ENCODE peak calls at places on chromosomes 7 and 10, in six cellular contexts. One of them, this sample, is unnamed.

GRCh38 chr10:22368976-22369375 is 23.7 kb downstream of the SPAG6 start:
- DNase-seq in stomach: no peak
- DNase-seq in body of pancreas: no peak
- DNase-seq in H1: no peak
- DNase-seq in endothelial cell of umbilical vein: peak; percentile 50
- DNase-seq in HCT116: no peak
- DNase-seq in this sample: no peak

GRCh38 chr10:63068246-63068645 is 64.9 kb upstream of the NRBF2 start:
- DNase-seq in stomach: no peak
- DNase-seq in body of pancreas: no peak
- DNase-seq in H1: no peak
- DNase-seq in endothelial cell of umbilical vein: no peak
- DNase-seq in HCT116: no peak
- DNase-seq in this sample: no peak

GRCh38 chr10:8306685-8307364 is 252.3 kb downstream of the GATA3 start:
- DNase-seq in stomach: no peak
- DNase-seq in body of pancreas: no peak
- DNase-seq in H1: no peak
- DNase-seq in endothelial cell of umbilical vein: no peak
- DNase-seq in HCT116: no peak
- DNase-seq in this sample: no peak

GRCh38 chr10:112314822-112315474 is 31.7 kb downstream of the TECTB start:
- DNase-seq in stomach: peak; percentile 89
- DNase-seq in body of pancreas: peak; percentile 83
- DNase-seq in H1: peak; percentile 89
- DNase-seq in endothelial cell of umbilical vein: peak; percentile 68
- DNase-seq in HCT116: peak; percentile 72
- DNase-seq in this sample: peak; percentile 81

GRCh38 chr10:73887038-73888015 is 13.0 kb upstream of the CAMK2G start:
- DNase-seq in stomach: peak; percentile 73
- DNase-seq in body of pancreas: peak; percentile 85
- DNase-seq in H1: no peak
- DNase-seq in endothelial cell of umbilical vein: peak; percentile 64
- DNase-seq in HCT116: peak; percentile 88
- DNase-seq in this sample: peak; percentile 57

GRCh38 chr10:19570991-19571390 is 245.2 kb upstream of the PLXDC2 start:
- DNase-seq in stomach: no peak
- DNase-seq in body of pancreas: no peak
- DNase-seq in H1: no peak
- DNase-seq in endothelial cell of umbilical vein: no peak
- DNase-seq in HCT116: no peak
- DNase-seq in this sample: no peak

GRCh38 chr7:42745357-42746022 is 166.4 kb downstream of the C7orf25 start:
- DNase-seq in stomach: peak; percentile 28
- DNase-seq in body of pancreas: peak; percentile 20
- DNase-seq in H1: peak; percentile 85
- DNase-seq in endothelial cell of umbilical vein: no peak
- DNase-seq in HCT116: peak; percentile 16
- DNase-seq in this sample: peak; percentile 61

GRCh38 chr7:155699180-155699579 is 54.7 kb downstream of the RBM33 start:
- DNase-seq in stomach: no peak
- DNase-seq in body of pancreas: no peak
- DNase-seq in H1: no peak
- DNase-seq in endothelial cell of umbilical vein: no peak
- DNase-seq in HCT116: no peak
- DNase-seq in this sample: no peak

GRCh38 chr10:101052285-101052684 is 9.5 kb upstream of the KAZALD1 start:
- DNase-seq in stomach: no peak
- DNase-seq in body of pancreas: no peak
- DNase-seq in H1: no peak
- DNase-seq in endothelial cell of umbilical vein: no peak
- DNase-seq in HCT116: no peak
- DNase-seq in this sample: no peak

GRCh38 chr10:30819306-30820190 is 190.0 kb upstream of the LYZL2 start:
- DNase-seq in stomach: no peak
- DNase-seq in body of pancreas: no peak
- DNase-seq in H1: no peak
- DNase-seq in endothelial cell of umbilical vein: no peak
- DNase-seq in HCT116: no peak
- DNase-seq in this sample: no peak

GRCh38 chr10:77832243-77832642 is 94.3 kb downstream of the DLG5 start:
- DNase-seq in stomach: no peak
- DNase-seq in body of pancreas: no peak
- DNase-seq in H1: no peak
- DNase-seq in endothelial cell of umbilical vein: no peak
- DNase-seq in HCT116: no peak
- DNase-seq in this sample: no peak

GRCh38 chr10:46517541-46517940 is 38.9 kb downstream of the GPRIN2 start:
- DNase-seq in stomach: peak; percentile 22
- DNase-seq in body of pancreas: no peak
- DNase-seq in H1: peak; percentile 43
- DNase-seq in endothelial cell of umbilical vein: no peak
- DNase-seq in HCT116: no peak
- DNase-seq in this sample: no peak

GRCh38 chr10:32386623-32387022 is 39.7 kb upstream of the EPC1 start:
- DNase-seq in stomach: no peak
- DNase-seq in body of pancreas: no peak
- DNase-seq in H1: no peak
- DNase-seq in endothelial cell of umbilical vein: no peak
- DNase-seq in HCT116: no peak
- DNase-seq in this sample: no peak

GRCh38 chr7:87391020-87391701 is 45.7 kb downstream of the CROT start:
- DNase-seq in stomach: no peak
- DNase-seq in body of pancreas: no peak
- DNase-seq in H1: no peak
- DNase-seq in endothelial cell of umbilical vein: no peak
- DNase-seq in HCT116: no peak
- DNase-seq in this sample: no peak

GRCh38 chr7:134933460-134934068 is 52.7 kb upstream of the AGBL3 start:
- DNase-seq in stomach: no peak
- DNase-seq in body of pancreas: no peak
- DNase-seq in H1: no peak
- DNase-seq in endothelial cell of umbilical vein: no peak
- DNase-seq in HCT116: no peak
- DNase-seq in this sample: no peak

GRCh38 chr7:121498816-121499215 is 102.7 kb upstream of the FAM3C start:
- DNase-seq in stomach: no peak
- DNase-seq in body of pancreas: no peak
- DNase-seq in H1: no peak
- DNase-seq in endothelial cell of umbilical vein: no peak
- DNase-seq in HCT116: no peak
- DNase-seq in this sample: no peak

GRCh38 chr10:1240341-1240775 is 184.2 kb downstream of the WDR37 start:
- DNase-seq in stomach: no peak
- DNase-seq in body of pancreas: peak; percentile 36
- DNase-seq in H1: peak; percentile 70
- DNase-seq in endothelial cell of umbilical vein: no peak
- DNase-seq in HCT116: no peak
- DNase-seq in this sample: no peak

GRCh38 chr10:1194161-1194560 is 138.0 kb downstream of the WDR37 start:
- DNase-seq in stomach: no peak
- DNase-seq in body of pancreas: no peak
- DNase-seq in H1: no peak
- DNase-seq in endothelial cell of umbilical vein: no peak
- DNase-seq in HCT116: no peak
- DNase-seq in this sample: no peak

GRCh38 chr7:7695418-7695817 is 23.0 kb downstream of the RPA3 start:
- DNase-seq in stomach: no peak
- DNase-seq in body of pancreas: no peak
- DNase-seq in H1: no peak
- DNase-seq in endothelial cell of umbilical vein: no peak
- DNase-seq in HCT116: no peak
- DNase-seq in this sample: no peak

GRCh38 chr10:33114451-33114944 is 156.5 kb upstream of the ITGB1 start:
- DNase-seq in stomach: no peak
- DNase-seq in body of pancreas: no peak
- DNase-seq in H1: no peak
- DNase-seq in endothelial cell of umbilical vein: no peak
- DNase-seq in HCT116: no peak
- DNase-seq in this sample: no peak

GRCh38 chr10:59905735-59906416 is 480 bp downstream of the CCDC6 start:
- DNase-seq in stomach: no peak
- DNase-seq in body of pancreas: no peak
- DNase-seq in H1: no peak
- DNase-seq in endothelial cell of umbilical vein: no peak
- DNase-seq in HCT116: no peak
- DNase-seq in this sample: no peak

GRCh38 chr7:74253975-74254857 is at the start of gene RFC2:
- DNase-seq in stomach: peak; percentile 98
- DNase-seq in body of pancreas: peak; percentile 98
- DNase-seq in H1: peak; percentile 99
- DNase-seq in endothelial cell of umbilical vein: peak; percentile 98
- DNase-seq in HCT116: peak; percentile 86
- DNase-seq in this sample: peak; percentile 95

GRCh38 chr7:151374139-151374538 is 32.5 kb downstream of the NUB1 start:
- DNase-seq in stomach: no peak
- DNase-seq in body of pancreas: no peak
- DNase-seq in H1: no peak
- DNase-seq in endothelial cell of umbilical vein: no peak
- DNase-seq in HCT116: no peak
- DNase-seq in this sample: no peak

GRCh38 chr7:102927303-102927933 is 14.6 kb downstream of the LRRC17 start:
- DNase-seq in stomach: no peak
- DNase-seq in body of pancreas: no peak
- DNase-seq in H1: no peak
- DNase-seq in endothelial cell of umbilical vein: no peak
- DNase-seq in HCT116: no peak
- DNase-seq in this sample: no peak

GRCh38 chr7:80458822-80459725 is 52.8 kb downstream of the GNAT3 start:
- DNase-seq in stomach: no peak
- DNase-seq in body of pancreas: no peak
- DNase-seq in H1: no peak
- DNase-seq in endothelial cell of umbilical vein: no peak
- DNase-seq in HCT116: no peak
- DNase-seq in this sample: no peak

GRCh38 chr7:77831481-77831880 is 32.9 kb downstream of the PHTF2 start:
- DNase-seq in stomach: no peak
- DNase-seq in body of pancreas: no peak
- DNase-seq in H1: no peak
- DNase-seq in endothelial cell of umbilical vein: no peak
- DNase-seq in HCT116: no peak
- DNase-seq in this sample: no peak

GRCh38 chr7:14600766-14601367 is 301.7 kb downstream of the DGKB start:
- DNase-seq in stomach: no peak
- DNase-seq in body of pancreas: no peak
- DNase-seq in H1: no peak
- DNase-seq in endothelial cell of umbilical vein: no peak
- DNase-seq in HCT116: no peak
- DNase-seq in this sample: no peak

GRCh38 chr7:143126146-143126545 is 5.7 kb upstream of the PIP start:
- DNase-seq in stomach: no peak
- DNase-seq in body of pancreas: no peak
- DNase-seq in H1: no peak
- DNase-seq in endothelial cell of umbilical vein: peak; percentile 19
- DNase-seq in HCT116: no peak
- DNase-seq in this sample: no peak

DNA sequence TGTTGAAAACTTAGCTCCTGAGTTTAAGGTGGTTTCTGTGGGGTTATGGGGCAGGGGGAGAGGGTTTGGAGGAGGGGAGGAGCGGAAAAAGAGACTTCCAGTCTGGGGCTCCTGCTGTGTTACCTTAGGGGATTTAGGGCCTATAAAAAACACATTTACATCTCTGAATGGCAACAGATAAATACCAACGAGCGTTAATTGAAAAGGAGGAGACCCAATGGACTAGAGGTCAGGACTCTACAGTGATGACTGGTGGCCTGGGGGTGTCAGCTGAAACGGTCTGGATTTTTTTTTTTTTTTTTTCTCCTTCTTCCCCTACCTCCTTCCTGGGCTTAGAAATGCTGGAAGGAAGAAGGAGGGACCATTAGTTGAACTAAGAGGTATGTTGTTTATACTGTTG is 47.4 kb downstream of the AUTS2 start:
- DNase-seq in stomach: no peak
- DNase-seq in body of pancreas: no peak
- DNase-seq in H1: no peak
- DNase-seq in endothelial cell of umbilical vein: no peak
- DNase-seq in HCT116: no peak
- DNase-seq in this sample: no peak
- TF ChIP-seq POLR2A in stomach: no peak
- TF ChIP-seq POLR2A in body of pancreas: no peak
- TF ChIP-seq POLR2A in H1: no peak
- TF ChIP-seq POLR2A in endothelial cell of umbilical vein: no peak
- TF ChIP-seq POLR2A in HCT116: no peak
- TF ChIP-seq POLR2A in this sample: no peak

GRCh38 chr7:65285906-65286864 is 87.5 kb upstream of the ZNF92 start:
- DNase-seq in stomach: no peak
- DNase-seq in body of pancreas: no peak
- DNase-seq in H1: no peak
- DNase-seq in endothelial cell of umbilical vein: no peak
- DNase-seq in HCT116: no peak
- DNase-seq in this sample: no peak

GRCh38 chr7:65287023-65287422 is 86.6 kb upstream of the ZNF92 start:
- DNase-seq in stomach: no peak
- DNase-seq in body of pancreas: no peak
- DNase-seq in H1: no peak
- DNase-seq in endothelial cell of umbilical vein: no peak
- DNase-seq in HCT116: no peak
- DNase-seq in this sample: no peak
- H3K36me3 ChIP-seq in stomach: no peaks in the 10 kb centered on the region
- H3K36me3 ChIP-seq in body of pancreas: no peaks in the 10 kb centered on the region
- H3K36me3 ChIP-seq in H1: no peaks in the 10 kb centered on the region
- H3K36me3 ChIP-seq in endothelial cell of umbilical vein: no peaks in the 10 kb centered on the region
- H3K36me3 ChIP-seq in HCT116: no peaks in the 10 kb centered on the region
- H3K36me3 ChIP-seq in this sample: no peaks in the 10 kb centered on the region

DNA sequence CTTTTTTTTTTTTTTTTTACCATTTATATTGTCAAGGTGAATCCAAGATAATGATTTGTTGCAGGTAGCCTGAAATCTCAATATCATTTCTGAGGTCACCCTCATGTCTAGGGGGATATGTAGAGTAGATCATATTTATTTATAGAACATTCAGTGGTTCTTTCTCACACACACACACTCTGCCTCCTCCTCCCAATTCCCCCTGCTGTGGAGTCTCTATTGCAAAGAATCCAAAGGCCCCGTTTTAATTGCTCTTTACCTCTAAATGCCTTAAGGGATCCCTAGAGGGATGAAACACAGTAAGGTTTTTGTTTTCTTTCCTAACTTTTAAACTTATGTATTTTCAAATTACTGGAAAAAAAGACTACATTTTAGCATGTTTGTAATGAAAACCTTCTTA is 170.0 kb downstream of the PRKG1 start:
- DNase-seq in stomach: no peak
- DNase-seq in body of pancreas: no peak
- DNase-seq in H1: no peak
- DNase-seq in endothelial cell of umbilical vein: no peak
- DNase-seq in HCT116: no peak
- DNase-seq in this sample: no peak
- H3K27ac ChIP-seq in stomach: no peak overlapping the region
- H3K27ac ChIP-seq in body of pancreas: no peak overlapping the region
- H3K27ac ChIP-seq in H1: no peak overlapping the region
- H3K27ac ChIP-seq in endothelial cell of umbilical vein: no peak overlapping the region
- H3K27ac ChIP-seq in HCT116: no peak overlapping the region
- H3K27ac ChIP-seq in this sample: no peak overlapping the region

GRCh38 chr10:90917231-90917967 is 3.5 kb downstream of the ANKRD1 start:
- DNase-seq in stomach: no peak
- DNase-seq in body of pancreas: no peak
- DNase-seq in H1: no peak
- DNase-seq in endothelial cell of umbilical vein: peak; percentile 81
- DNase-seq in HCT116: no peak
- DNase-seq in this sample: no peak
- TF ChIP-seq POLR2A in stomach: no peak
- TF ChIP-seq POLR2A in body of pancreas: no peak
- TF ChIP-seq POLR2A in H1: no peak
- TF ChIP-seq POLR2A in endothelial cell of umbilical vein: no peak
- TF ChIP-seq POLR2A in HCT116: no peak
- TF ChIP-seq POLR2A in this sample: no peak

GRCh38 chr7:55474944-55475911 is 97.1 kb downstream of the VOPP1 start:
- DNase-seq in stomach: peak; percentile 17
- DNase-seq in body of pancreas: no peak
- DNase-seq in H1: no peak
- DNase-seq in endothelial cell of umbilical vein: no peak
- DNase-seq in HCT116: no peak
- DNase-seq in this sample: no peak
- H3K36me3 ChIP-seq in stomach: peaks cover 6% of the 10 kb centered on the region
- H3K36me3 ChIP-seq in body of pancreas: no peaks in the 10 kb centered on the region
- H3K36me3 ChIP-seq in H1: no peaks in the 10 kb centered on the region
- H3K36me3 ChIP-seq in endothelial cell of umbilical vein: no peaks in the 10 kb centered on the region
- H3K36me3 ChIP-seq in HCT116: no peaks in the 10 kb centered on the region
- H3K36me3 ChIP-seq in this sample: peaks cover 51% of the 10 kb centered on the region